ENCODE peak calls at places on chromosomes 4 and X, in seven cellular contexts. O is B cell, U is GM20000, Y is stomach, Q is AG10803, C is fibroblast of pulmonary artery, E is GM13977. P is an unnamed sample.

GRCh38 chr4:148173397-148174017 is 268.7 kb downstream of the NR3C2 start:
- DNase-seq in Y (no peak), Q (no peak), O (no peak), U (no peak), E (no peak), C (no peak), P (no peak)

GRCh38 chr4:76905521-76905920 is 7.6 kb upstream of the SOWAHB start:
- DNase-seq in U (no peak), E (no peak), C (peak; percentile 39), O (no peak), Y (no peak), Q (peak; percentile 90), P (no peak)

GRCh38 chr4:140691369-140691768 is 64.8 kb downstream of the TBC1D9 start:
- DNase-seq in E (no peak), Q (peak; percentile 61), C (peak; percentile 84), Y (no peak), O (no peak), U (no peak), P (no peak)

GRCh38 chr4:13547563-13548041 is 3.3 kb upstream of the NKX3-2 start:
- DNase-seq in U (peak; percentile 74), O (no peak), E (peak; percentile 75), C (no peak), Y (no peak), Q (no peak), P (peak; percentile 48)

GRCh38 chr4:72604324-72604723 is 35.3 kb upstream of the ADAMTS3 start:
- DNase-seq in O (no peak), E (no peak), U (no peak), Y (no peak), Q (no peak), C (peak; percentile 65), P (no peak)

GRCh38 chrX:19666950-19667349 is 151.6 kb upstream of the MAP3K15 start:
- DNase-seq in O (no peak), E (no peak), Q (no peak), Y (no peak), C (no peak), U (no peak), P (no peak)

GRCh38 chrX:73850124-73851013 is 287.4 kb downstream of the CHIC1 start:
- DNase-seq in U (peak; percentile 9), O (no peak), E (peak; percentile 29), Q (peak; percentile 6), Y (peak; percentile 45), C (peak; percentile 42), P (no peak)

GRCh38 chrX:123230798-123231197 is 46.7 kb downstream of the GRIA3 start:
- DNase-seq in Q (no peak), E (no peak), O (no peak), U (no peak), C (no peak), Y (no peak), P (no peak)

GRCh38 chr4:100875296-100876040 is 357.6 kb upstream of the EMCN start:
- DNase-seq in O (no peak), Q (no peak), C (no peak), E (no peak), Y (no peak), U (no peak), P (no peak)

GRCh38 chr4:168618577-168619265 is 121.9 kb downstream of the PALLD start:
- DNase-seq in E (no peak), Q (peak; percentile 73), O (no peak), U (no peak), Y (no peak), C (peak; percentile 54), P (no peak)

GRCh38 chr4:68283095-68283494 is 37.6 kb upstream of the TMPRSS11B start:
- DNase-seq in E (no peak), Y (no peak), C (no peak), U (no peak), Q (no peak), O (no peak), P (no peak)

GRCh38 chr4:125891597-125892258 is 577.0 kb downstream of the FAT4 start:
- DNase-seq in C (peak; percentile 51), Y (no peak), E (no peak), U (no peak), Q (peak; percentile 99), O (no peak), P (no peak)

GRCh38 chrX:153878285-153878779 is 7.6 kb downstream of the L1CAM start:
- DNase-seq in C (no peak), Q (no peak), Y (no peak), O (no peak), E (no peak), U (no peak), P (no peak)

GRCh38 chrX:131917588-131917987 is 105.5 kb upstream of the STK26 start:
- DNase-seq in C (no peak), U (no peak), E (no peak), Q (no peak), O (no peak), Y (no peak), P (no peak)

GRCh38 chr4:40729555-40729954 is 20.2 kb upstream of the NSUN7 start:
- DNase-seq in Q (no peak), C (no peak), O (no peak), Y (no peak), U (no peak), E (no peak), P (no peak)

GRCh38 chr4:22474636-22475310 is 41.1 kb downstream of the ADGRA3 start:
- DNase-seq in O (no peak), C (peak; percentile 66), U (no peak), Y (no peak), E (no peak), Q (no peak), P (no peak)

GRCh38 chr4:40939826-40940225 is 190.1 kb downstream of the NSUN7 start:
- DNase-seq in Q (peak; percentile 12), Y (no peak), O (no peak), E (no peak), C (peak; percentile 26), U (no peak), P (no peak)

GRCh38 chrX:141405878-141406492 is 163.7 kb upstream of the SPANXC start:
- DNase-seq in C (peak; percentile 71), Q (peak; percentile 60), U (no peak), E (no peak), O (no peak), Y (no peak), P (no peak)

GRCh38 chrX:47530054-47530453 is 31.0 kb upstream of the ARAF start:
- DNase-seq in Y (no peak), Q (no peak), C (no peak), E (no peak), O (no peak), U (no peak), P (no peak)

GRCh38 chrX:134418317-134419113 is 41.5 kb upstream of the HPRT1 start:
- DNase-seq in O (no peak), Q (no peak), E (no peak), U (no peak), Y (no peak), C (peak; percentile 13), P (no peak)

DNA sequence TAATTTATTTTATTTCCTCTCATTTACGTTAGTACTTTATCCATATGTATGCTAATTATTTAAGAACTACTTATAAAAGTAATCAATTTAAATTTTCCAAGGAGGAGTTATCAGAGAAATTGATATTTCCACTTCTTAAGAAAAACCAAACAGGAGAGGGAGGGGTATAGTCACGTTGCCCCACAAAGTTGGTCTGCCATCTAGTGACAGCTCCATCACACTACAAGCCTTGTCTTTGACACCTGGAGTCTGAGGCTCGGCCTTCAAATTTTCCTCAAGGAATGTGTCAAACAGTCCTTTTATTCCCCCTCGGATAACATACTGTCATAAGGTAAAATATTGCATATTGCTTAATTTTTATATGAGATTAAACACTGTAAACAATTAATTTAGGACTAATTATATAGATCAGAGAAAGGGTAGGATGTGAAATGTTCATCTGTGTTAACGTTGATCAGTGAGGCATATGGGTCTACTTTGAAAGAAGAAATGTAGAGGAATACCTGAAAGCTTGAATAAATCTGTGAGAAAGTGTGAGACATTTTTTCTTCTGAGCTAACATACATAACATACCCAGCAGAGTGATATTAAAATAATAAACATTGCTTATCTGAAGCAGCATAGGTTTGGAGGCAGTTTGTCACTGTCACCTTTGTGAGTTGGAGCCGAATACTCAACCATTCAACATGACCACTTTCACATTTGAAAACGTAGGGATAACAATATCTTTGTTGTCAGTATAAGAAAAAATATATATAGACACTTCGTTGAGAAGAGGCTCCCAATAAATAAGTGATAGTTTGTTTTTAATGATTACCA is 114.4 kb downstream of the GLRA3 start:
- DNase-seq in U (peak; percentile 44), Q (peak; percentile 56), Y (peak; percentile 36), O (no peak), E (peak; percentile 60), C (peak; percentile 71), P (no peak)
- TF ChIP-seq CTCF in U (peak; percentile 42), Q (peak; percentile 97), Y (peak; percentile 34), O (peak; percentile 71), E (peak; percentile 74), C (peak; percentile 93), P (peak; percentile 42)

DNA sequence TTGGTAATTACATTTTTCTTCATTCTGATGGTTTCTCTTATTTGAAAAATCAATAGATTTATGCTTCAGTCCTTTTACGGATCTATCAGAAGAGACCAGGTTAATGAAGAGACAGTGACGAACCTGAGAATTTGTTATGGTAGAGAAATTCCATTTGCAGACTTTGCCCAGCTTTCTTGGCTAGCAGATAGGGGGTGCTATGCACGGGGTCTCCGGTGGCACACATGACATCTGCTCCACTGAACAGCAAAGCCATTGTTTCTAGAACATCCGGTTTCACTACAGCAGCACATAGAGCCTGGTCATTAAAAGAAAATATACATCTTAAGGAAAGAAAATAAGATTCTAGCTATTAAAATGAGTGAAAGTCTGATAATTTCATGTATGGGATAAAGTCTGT is 85.1 kb downstream of the ARAP2 start:
- DNase-seq in O (no peak), C (no peak), Y (no peak), U (no peak), E (no peak), Q (no peak), P (no peak)
- TF ChIP-seq CTCF in O (no peak), C (no peak), Y (no peak), U (no peak), E (no peak), Q (no peak), P (no peak)

GRCh38 chrX:50067435-50068292 is 133.1 kb downstream of the AKAP4 start:
- DNase-seq in U (no peak), Q (no peak), C (peak; percentile 52), O (no peak), E (no peak), Y (no peak), P (no peak)
- TF ChIP-seq CTCF in U (no peak), Q (no peak), C (no peak), O (no peak), E (no peak), Y (no peak), P (no peak)

GRCh38 chr4:124202106-124202505 is 510.4 kb downstream of the ANKRD50 start:
- DNase-seq in U (no peak), O (no peak), E (no peak), Q (peak; percentile 34), Y (no peak), C (peak; percentile 69), P (no peak)
- TF ChIP-seq CTCF in U (no peak), O (no peak), E (no peak), Q (peak; percentile 26), Y (no peak), C (peak; percentile 51), P (no peak)

DNA sequence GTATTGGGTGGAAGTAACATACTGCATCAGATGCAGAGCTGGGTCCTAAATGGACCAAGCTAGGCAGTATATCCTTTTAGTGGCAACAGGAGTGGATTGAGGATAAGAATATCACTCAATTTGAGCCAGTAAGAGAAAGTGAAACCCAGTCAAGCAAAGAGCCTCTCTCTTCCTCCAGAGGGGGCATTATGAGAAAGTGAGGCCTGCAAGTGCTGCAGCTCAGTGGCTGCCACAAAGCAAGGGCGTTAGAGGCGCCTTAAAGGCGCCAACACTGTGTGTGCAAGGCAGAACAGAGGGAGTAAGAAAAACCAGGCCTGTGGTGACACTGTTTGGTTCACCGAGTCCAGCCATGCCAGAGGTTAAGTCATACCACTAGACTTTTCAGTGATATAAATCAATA is 17.5 kb downstream of the STX18 start:
- DNase-seq in C (no peak), Q (no peak), Y (no peak), O (peak; percentile 60), E (peak; percentile 62), U (peak; percentile 73), P (no peak)
- TF ChIP-seq CTCF in C (no peak), Q (no peak), Y (no peak), O (no peak), E (peak; percentile 35), U (no peak), P (no peak)

P was measured in mesothelial cell of epicardium.